ENCODE peak calls at places on chromosomes 13 and 19, in eight cellular contexts. R is epithelial cell of esophagus, E is Kasumi-1, U is T-helper 1 cell, H is HT1080, D is NCI-H748 treated with DMSO at 0.1 percent for 48 hours, G is AG09309, F is H7. Y is an unnamed sample.
A peak's percentile ranks its signal among the peaks of the same experiment; 100 is the strongest.

GRCh38 chr19:29660835-29661234 is 4.4 kb upstream of the PLEKHF1 start:
- DNase-seq in R (no peak), E (no peak), U (no peak), H (no peak), D (no peak), G (no peak), F (no peak), Y (no peak)

GRCh38 chr19:55095260-55096060 is 19.8 kb downstream of the EPS8L1 start:
- DNase-seq in R (no peak), E (peak; percentile 9), U (no peak), H (no peak), D (no peak), G (no peak), F (peak; percentile 82), Y (no peak)

GRCh38 chr19:19860756-19861390 is 4.8 kb upstream of the ZNF253 start:
- DNase-seq in R (peak; percentile 2), E (no peak), U (peak; percentile 50), H (no peak), D (no peak), G (no peak), F (peak; percentile 92), Y (peak; percentile 48)

GRCh38 chr13:50357586-50358118 is 342.4 kb downstream of the KCNRG start:
- DNase-seq in R (peak; percentile 96), E (no peak), U (no peak), H (peak; percentile 68), D (peak; percentile 85), G (peak; percentile 59), F (no peak), Y (no peak)

GRCh38 chr13:38350114-38350617 is 515 bp downstream of the UFM1 start:
- DNase-seq in R (peak; percentile 74), E (peak; percentile 6), U (no peak), H (no peak), D (peak; percentile 31), G (peak; percentile 11), F (peak; percentile 13), Y (peak; percentile 50)

GRCh38 chr19:45117167-45117594 is 24.2 kb downstream of the PPP1R37 start:
- DNase-seq in R (no peak), E (peak; percentile 58), U (peak; percentile 31), H (no peak), D (no peak), G (no peak), F (peak; percentile 84), Y (peak; percentile 22)

GRCh38 chr13:113811081-113811928 is 52.3 kb downstream of the TMEM255B start:
- DNase-seq in R (no peak), E (no peak), U (no peak), H (no peak), D (no peak), G (no peak), F (peak; percentile 78), Y (no peak)

GRCh38 chr19:4361152-4362037 is 18.0 kb downstream of the MPND start:
- DNase-seq in R (no peak), E (no peak), U (no peak), H (no peak), D (no peak), G (no peak), F (peak; percentile 87), Y (no peak)

GRCh38 chr19:14434543-14435319 is 1.6 kb downstream of the PKN1 start:
- DNase-seq in R (peak; percentile 47), E (peak; percentile 41), U (no peak), H (peak; percentile 75), D (no peak), G (peak; percentile 5), F (peak; percentile 58), Y (peak; percentile 83)

GRCh38 chr13:83621765-83622421 is 260.4 kb downstream of the SLITRK1 start:
- DNase-seq in R (no peak), E (no peak), U (no peak), H (no peak), D (no peak), G (no peak), F (no peak), Y (no peak)

GRCh38 chr19:38394488-38394887 is 6.0 kb downstream of the SPRED3 start:
- DNase-seq in R (peak; percentile 57), E (no peak), U (peak; percentile 75), H (no peak), D (no peak), G (no peak), F (peak; percentile 98), Y (peak; percentile 59)

GRCh38 chr13:111556496-111556895 is 236.1 kb downstream of the TEX29 start:
- DNase-seq in R (no peak), E (no peak), U (no peak), H (no peak), D (no peak), G (no peak), F (no peak), Y (no peak)

GRCh38 chr19:35710784-35711723 is 6.7 kb downstream of the ZBTB32 start:
- DNase-seq in R (no peak), E (no peak), U (peak; percentile 91), H (no peak), D (no peak), G (no peak), F (no peak), Y (no peak)

GRCh38 chr19:9917322-9917721 is 19.0 kb downstream of the OLFM2 start:
- DNase-seq in R (peak; percentile 53), E (peak; percentile 71), U (peak; percentile 15), H (peak; percentile 51), D (no peak), G (no peak), F (peak; percentile 90), Y (peak; percentile 58)

GRCh38 chr19:44800461-44800860 is 8.4 kb upstream of the BCAM start:
- DNase-seq in R (peak; percentile 78), E (peak; percentile 82), U (peak; percentile 75), H (peak; percentile 60), D (peak; percentile 60), G (peak; percentile 24), F (peak; percentile 96), Y (peak; percentile 91)

GRCh38 chr13:92547256-92547655 is 679.4 kb upstream of the GPC6 start:
- DNase-seq in R (peak; percentile 75), E (no peak), U (no peak), H (peak; percentile 69), D (no peak), G (no peak), F (no peak), Y (no peak)